ENCODE peak calls at places on chromosome 15, in five cellular contexts. U is heart left ventricle, K is choroid plexus epithelial cell, F is AG10803, E is A549. W is an unnamed sample.

GRCh38 chr15:70423267-70423666 is 325.6 kb upstream of the TLE3 start:
- DNase-seq in U (no peak), K (no peak), F (no peak), E (no peak), W (no peak)

GRCh38 chr15:24761704-24762302 is 86.2 kb downstream of the NPAP1 start:
- DNase-seq in U (no peak), K (peak), F (peak), E (no peak), W (peak)

GRCh38 chr15:92471263-92471662 is 77.6 kb downstream of the ST8SIA2 start:
- DNase-seq in U (no peak), K (no peak), F (no peak), E (no peak), W (no peak)

GRCh38 chr15:70033529-70034140 is 64.1 kb downstream of the TLE3 start:
- DNase-seq in U (no peak), K (peak), F (peak), E (no peak), W (no peak)

GRCh38 chr15:32688151-32688639 is 29.6 kb upstream of the GREM1 start:
- DNase-seq in U (no peak), K (peak), F (peak), E (peak), W (peak)

GRCh38 chr15:66701422-66702034 is 508 bp upstream of the SMAD6 start:
- DNase-seq in U (peak), K (no peak), F (no peak), E (peak), W (peak)

GRCh38 chr15:67059127-67059553 is 6.3 kb upstream of the SMAD3 start:
- DNase-seq in U (peak), K (no peak), F (no peak), E (no peak), W (no peak)

GRCh38 chr15:35007397-35007796 is 19.3 kb upstream of the ZNF770 start:
- DNase-seq in U (no peak), K (no peak), F (no peak), E (no peak), W (no peak)

GRCh38 chr15:57385923-57386390 is 9.7 kb downstream of the CGNL1 start:
- DNase-seq in U (no peak), K (no peak), F (no peak), E (no peak), W (no peak)

GRCh38 chr15:40333922-40334492 is 6.7 kb downstream of the CCDC9B start:
- DNase-seq in U (peak), K (peak), F (peak), E (no peak), W (peak)

GRCh38 chr15:25797511-25798206 is 65.5 kb downstream of the ATP10A start:
- DNase-seq in U (no peak), K (no peak), F (peak), E (no peak), W (no peak)

GRCh38 chr15:35491173-35491572 is 54.8 kb downstream of the DPH6 start:
- DNase-seq in U (no peak), K (no peak), F (no peak), E (no peak), W (no peak)

GRCh38 chr15:69304176-69304533 is 5.4 kb downstream of the PAQR5 start:
- DNase-seq in U (no peak), K (peak), F (peak), E (peak), W (peak)

GRCh38 chr15:63948971-63949370 is 97.3 kb downstream of the DAPK2 start:
- DNase-seq in U (no peak), K (no peak), F (no peak), E (no peak), W (no peak)

GRCh38 chr15:83943849-83944404 is 290.0 kb downstream of the ADAMTSL3 start:
- DNase-seq in U (no peak), K (peak), F (no peak), E (no peak), W (no peak)

GRCh38 chr15:39250460-39251186 is 330.3 kb upstream of the THBS1 start:
- DNase-seq in U (no peak), K (no peak), F (no peak), E (no peak), W (no peak)

GRCh38 chr15:62807539-62808130 is 234.9 kb upstream of the TPM1 start:
- DNase-seq in U (no peak), K (no peak), F (no peak), E (no peak), W (no peak)

GRCh38 chr15:63189955-63190691 is 717 bp downstream of the RAB8B start:
- DNase-seq in U (no peak), K (no peak), F (no peak), E (no peak), W (no peak)

GRCh38 chr15:43229977-43230376 is 9.2 kb upstream of the EPB42 start:
- DNase-seq in U (peak), K (no peak), F (no peak), E (no peak), W (no peak)

GRCh38 chr15:65101418-65101890 is 13.5 kb downstream of the UBAP1L start:
- DNase-seq in U (peak), K (peak), F (peak), E (peak), W (peak)

GRCh38 chr15:25783607-25784131 is 79.5 kb downstream of the ATP10A start:
- DNase-seq in U (no peak), K (no peak), F (peak), E (peak), W (peak)

GRCh38 chr15:78130466-78131294 is 565 bp downstream of the CIB2 start:
- DNase-seq in U (no peak), K (no peak), F (no peak), E (peak), W (no peak)

GRCh38 chr15:50906954-50907865 is 1.3 kb upstream of the AP4E1 start:
- DNase-seq in U (no peak), K (no peak), F (no peak), E (peak), W (no peak)

GRCh38 chr15:32856753-32857152 is 138.9 kb downstream of the GREM1 start:
- DNase-seq in U (no peak), K (peak), F (peak), E (no peak), W (peak)

GRCh38 chr15:82851331-82851850 is 42.0 kb downstream of the WHAMM start:
- DNase-seq in U (no peak), K (no peak), F (no peak), E (no peak), W (no peak)

GRCh38 chr15:74957301-74958035 is 896 bp upstream of the RPP25 start:
- DNase-seq in U (peak), K (no peak), F (peak), E (peak), W (no peak)

GRCh38 chr15:98755781-98756180 is 107.4 kb downstream of the IGF1R start:
- DNase-seq in U (no peak), K (no peak), F (peak), E (no peak), W (no peak)

GRCh38 chr15:74828835-74829234 is 2.4 kb downstream of the CPLX3 start:
- DNase-seq in U (no peak), K (no peak), F (no peak), E (no peak), W (no peak)

GRCh38 chr15:58203537-58203936 is 65.4 kb downstream of the AQP9 start:
- DNase-seq in U (no peak), K (peak), F (peak), E (no peak), W (peak)

GRCh38 chr15:25850154-25851111 is 12.7 kb downstream of the ATP10A start:
- DNase-seq in U (peak), K (peak), F (peak), E (peak), W (peak)

GRCh38 chr15:38736686-38737085 is 172.1 kb upstream of the RASGRP1 start:
- DNase-seq in U (no peak), K (no peak), F (no peak), E (no peak), W (no peak)

GRCh38 chr15:78307977-78308376 is 8.6 kb upstream of the SKIC8 start:
- DNase-seq in U (no peak), K (no peak), F (no peak), E (no peak), W (no peak)

GRCh38 chr15:31434418-31435255 is 108.0 kb downstream of the KLF13 start:
- DNase-seq in U (peak), K (peak), F (peak), E (no peak), W (peak)

GRCh38 chr15:89815769-89816168 is 1.1 kb upstream of the ANPEP start:
- DNase-seq in U (no peak), K (no peak), F (no peak), E (no peak), W (no peak)

GRCh38 chr15:67825880-67826716 is 789 bp downstream of the SKOR1 start:
- DNase-seq in U (no peak), K (no peak), F (no peak), E (peak), W (no peak)

GRCh38 chr15:52787123-52787503 is 3.0 kb downstream of the ONECUT1 start:
- DNase-seq in U (no peak), K (no peak), F (no peak), E (no peak), W (no peak)
- H3K4me3 ChIP-seq in U (no peak), K (no peak), F (no peak), E (no peak), W (no peak)

DNA sequence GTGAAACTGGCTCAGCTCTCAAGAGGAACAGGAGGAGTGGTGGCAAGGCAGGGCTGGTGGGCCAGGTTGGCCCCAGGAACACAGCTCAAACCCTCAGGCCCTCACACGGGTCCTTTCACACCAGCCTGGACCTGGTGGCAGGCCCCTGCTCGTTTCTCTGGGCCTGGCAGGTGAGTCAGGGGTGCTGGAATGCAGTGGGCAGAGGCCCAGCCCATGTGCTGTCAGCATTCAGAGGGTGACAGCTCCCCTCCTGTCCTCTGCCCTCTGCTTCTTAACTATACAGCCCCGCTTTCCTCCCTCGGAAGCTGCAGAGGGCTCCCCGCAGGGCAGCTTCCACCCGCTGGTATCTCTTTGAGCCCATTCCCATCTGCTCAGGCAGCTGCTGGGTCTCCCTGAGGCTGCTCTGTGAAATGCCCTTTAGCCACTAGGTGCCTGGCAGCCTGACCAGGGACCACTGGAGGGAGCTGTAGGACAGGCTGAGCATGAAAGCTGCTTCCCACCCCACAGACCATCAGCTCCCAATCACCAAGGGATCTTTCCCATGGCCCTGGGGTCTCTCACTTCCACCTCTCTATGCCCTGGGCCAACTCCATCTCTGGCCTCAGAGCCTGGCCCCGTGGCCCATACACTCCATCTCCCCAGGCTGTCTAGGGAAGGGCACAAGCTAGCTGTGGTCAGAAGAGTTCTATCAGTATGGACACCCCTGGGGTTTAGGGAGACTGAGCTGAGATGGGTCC is 24.8 kb downstream of the SHF start:
- DNase-seq in U (peak), K (peak), F (peak), E (peak), W (peak)
- TF ChIP-seq CTCF in U (peak), K (peak), F (peak), E (peak), W (peak)

DNA sequence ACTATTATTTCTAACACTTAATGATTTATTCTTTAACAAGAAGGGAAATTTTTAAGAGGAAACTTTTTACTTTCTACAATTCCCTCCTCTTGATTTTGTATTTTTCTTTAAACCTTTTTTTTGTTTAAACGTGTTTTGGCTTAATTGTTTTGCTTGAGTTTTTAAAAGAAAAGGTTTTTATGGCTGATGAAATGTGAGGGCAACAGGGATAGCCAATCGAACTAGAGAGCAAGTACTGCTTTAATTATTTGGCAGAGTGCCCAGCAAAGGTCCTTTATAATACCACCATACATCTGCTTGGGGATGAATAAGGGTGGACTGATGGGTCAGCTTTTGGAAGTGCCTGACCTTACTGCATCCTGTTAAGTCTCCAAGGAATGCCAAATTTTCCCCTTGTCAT is 19.6 kb upstream of the MTHFS start:
- DNase-seq in U (no peak), K (no peak), F (no peak), E (no peak), W (no peak)
- H3K4me3 ChIP-seq in U (no peak), K (no peak), F (no peak), E (no peak), W (no peak)

DNA sequence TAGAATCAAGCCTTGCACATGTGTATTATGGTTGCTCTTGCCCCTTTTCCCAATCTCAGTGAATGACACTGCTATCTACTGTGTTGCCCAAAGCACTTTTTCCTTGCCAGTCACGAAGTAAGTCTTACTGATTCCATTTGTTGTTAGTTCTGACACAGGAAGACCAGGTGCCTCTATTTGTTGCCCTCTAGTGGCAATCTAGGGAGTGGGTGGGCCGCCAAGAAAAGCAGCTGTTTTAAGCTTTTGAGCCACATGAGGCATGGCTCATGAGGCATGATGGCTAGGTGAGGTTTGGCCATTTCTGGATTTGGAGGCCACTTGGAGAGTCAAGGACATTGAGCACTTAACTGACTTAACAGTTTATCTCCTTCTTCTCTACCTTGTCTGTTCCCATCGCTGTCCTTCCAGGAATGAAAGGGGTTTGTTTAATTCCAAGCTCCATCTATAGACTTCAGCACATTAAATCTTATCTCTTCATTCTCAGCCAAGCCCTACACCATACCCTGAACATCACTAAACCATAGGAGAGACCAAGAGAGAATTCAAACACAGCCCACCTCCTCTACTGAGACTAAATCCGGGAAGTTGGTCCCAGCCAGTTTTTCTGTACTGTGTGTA is 103.1 kb downstream of the HCN4 start:
- DNase-seq in U (no peak), K (peak), F (peak), E (peak), W (peak)
- TF ChIP-seq CTCF in U (peak), K (peak), F (peak), E (peak), W (peak)

GRCh38 chr15:41789237-41789636 is 15.0 kb downstream of the MAPKBP1 start:
- DNase-seq in U (no peak), K (no peak), F (no peak), E (no peak), W (no peak)
- H3K4me3 ChIP-seq in U (no peak), K (no peak), F (no peak), E (no peak), W (no peak)

GRCh38 chr15:55912982-55913381 is 80.4 kb downstream of the NEDD4 start:
- DNase-seq in U (no peak), K (peak), F (no peak), E (no peak), W (no peak)
- TF ChIP-seq CTCF in U (no peak), K (no peak), F (no peak), E (no peak), W (no peak)

GRCh38 chr15:95606551-95606950 is 723.9 kb upstream of the NR2F2 start:
- DNase-seq in U (no peak), K (no peak), F (no peak), E (no peak), W (no peak)

GRCh38 chr15:95604634-95605036 is 725.9 kb upstream of the NR2F2 start:
- DNase-seq in U (no peak), K (peak), F (peak), E (peak), W (peak)

GRCh38 chr15:95601525-95601924 is 729.0 kb upstream of the NR2F2 start:
- DNase-seq in U (no peak), K (no peak), F (no peak), E (no peak), W (no peak)

GRCh38 chr15:95605098-95605497 is 725.4 kb upstream of the NR2F2 start:
- DNase-seq in U (no peak), K (no peak), F (no peak), E (no peak), W (no peak)

GRCh38 chr15:95603802-95604201 is 726.7 kb upstream of the NR2F2 start:
- DNase-seq in U (no peak), K (peak), F (peak), E (no peak), W (no peak)
- H3K4me3 ChIP-seq in U (no peak), K (peak), F (no peak), E (no peak), W (no peak)

GRCh38 chr15:29451201-29451781 is 181.7 kb upstream of the NSMCE3 start:
- DNase-seq in U (peak), K (no peak), F (no peak), E (peak), W (no peak)
- TF ChIP-seq CTCF in U (no peak), K (peak), F (no peak), E (peak), W (peak)

DNA sequence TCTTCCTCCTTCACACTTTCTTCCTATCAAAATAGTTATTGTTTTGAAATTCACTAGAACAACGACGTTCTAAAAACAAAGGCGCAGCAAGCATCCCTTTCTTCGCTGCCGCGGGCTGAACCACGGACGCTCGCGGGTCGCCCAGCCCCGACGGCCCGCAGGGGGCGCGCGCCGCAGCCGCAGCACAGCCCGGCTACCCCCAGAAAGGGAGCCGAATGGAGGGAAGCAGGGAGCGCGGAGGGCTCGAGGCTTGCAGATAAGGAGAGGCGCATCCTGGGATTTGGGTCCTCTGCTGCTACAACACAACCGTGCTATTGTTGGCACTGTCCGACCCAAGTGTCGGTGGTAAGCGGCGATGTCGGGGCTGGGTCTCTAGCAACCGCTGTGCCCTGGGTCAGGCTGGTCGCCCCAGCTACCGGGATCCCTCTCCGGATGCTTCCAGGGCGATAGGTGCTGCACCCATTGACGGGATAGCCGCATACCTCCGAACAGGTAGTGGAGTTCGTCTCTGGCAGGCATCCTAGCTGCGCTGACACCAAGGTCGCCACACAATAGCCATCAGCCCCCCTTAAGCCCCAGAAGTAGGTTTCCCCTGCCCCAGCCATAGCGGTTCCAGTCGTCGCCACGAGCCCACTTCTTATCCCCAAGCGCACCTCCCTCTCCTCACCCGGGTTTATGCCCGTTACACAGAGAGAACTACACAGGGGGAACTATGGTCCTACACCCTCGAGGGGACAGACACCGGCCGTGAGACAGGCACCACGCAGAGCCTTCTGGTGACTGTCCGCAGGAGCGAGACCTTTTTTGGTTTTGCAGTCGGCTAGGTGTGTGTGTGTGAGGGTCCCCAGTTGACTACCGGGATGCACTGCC is 6.0 kb downstream of the ONECUT1 start:
- DNase-seq in U (no peak), K (no peak), F (no peak), E (peak), W (no peak)
- H3K4me3 ChIP-seq in U (no peak), K (no peak), F (no peak), E (no peak), W (no peak)

W was measured in astrocyte of the spinal cord.